ENCODE peak calls at places on chromosomes 3 and 15, in four cellular contexts. K, W, F and R are unnamed samples.

GRCh38 chr3:46994801-46995731 is 15.6 kb downstream of the NBEAL2 start:
- DNase-seq in K (no peak), W (peak), F (peak), R (no peak)

GRCh38 chr15:81326466-81327212 is 2.7 kb upstream of the STARD5 start:
- DNase-seq in K (no peak), W (no peak), F (no peak), R (no peak)

GRCh38 chr15:80984856-80985255 is 4.8 kb downstream of the MESD start:
- DNase-seq in K (no peak), W (no peak), F (no peak), R (no peak)

GRCh38 chr15:33608714-33609113 is 297.9 kb downstream of the RYR3 start:
- DNase-seq in K (no peak), W (no peak), F (no peak), R (no peak)

GRCh38 chr15:88220443-88221186 is 35.9 kb downstream of the NTRK3 start:
- DNase-seq in K (no peak), W (no peak), F (no peak), R (no peak)

GRCh38 chr15:95799286-95800187 is 531.0 kb upstream of the NR2F2 start:
- DNase-seq in K (no peak), W (no peak), F (no peak), R (no peak)

GRCh38 chr15:79166311-79166955 is 75.9 kb upstream of the RASGRF1 start:
- DNase-seq in K (no peak), W (no peak), F (no peak), R (no peak)

GRCh38 chr15:31352911-31353811 is 26.5 kb downstream of the KLF13 start:
- DNase-seq in K (no peak), W (peak), F (peak), R (no peak)

GRCh38 chr15:38217181-38217580 is 35.5 kb upstream of the SPRED1 start:
- DNase-seq in K (no peak), W (no peak), F (no peak), R (no peak)

GRCh38 chr3:118628704-118629341 is 405.8 kb downstream of the IGSF11 start:
- DNase-seq in K (no peak), W (peak), F (peak), R (peak)

GRCh38 chr3:65288781-65289180 is 601.0 kb upstream of the ADAMTS9 start:
- DNase-seq in K (no peak), W (no peak), F (no peak), R (no peak)

GRCh38 chr15:90291679-90292356 is 26.3 kb downstream of the NGRN start:
- DNase-seq in K (no peak), W (no peak), F (no peak), R (no peak)

GRCh38 chr15:100338971-100339444 is 2.8 kb downstream of the ADAMTS17 start:
- DNase-seq in K (no peak), W (no peak), F (peak), R (no peak)

GRCh38 chr3:120450261-120450913 is 405 bp downstream of the FSTL1 start:
- DNase-seq in K (no peak), W (peak), F (no peak), R (peak)

GRCh38 chr15:60695713-60696522 is 217.0 kb upstream of the ICE2 start:
- DNase-seq in K (peak), W (no peak), F (no peak), R (no peak)

GRCh38 chr3:174440350-174440716 is 418.8 kb upstream of the NAALADL2 start:
- DNase-seq in K (no peak), W (no peak), F (peak), R (no peak)

GRCh38 chr3:48528754-48529153 is 24.8 kb upstream of the SHISA5 start:
- DNase-seq in K (no peak), W (no peak), F (no peak), R (no peak)

GRCh38 chr3:124786491-124787241 is 56.4 kb downstream of the UMPS start:
- DNase-seq in K (no peak), W (no peak), F (no peak), R (no peak)

GRCh38 chr3:195013411-195013810 is 257.5 kb downstream of the XXYLT1 start:
- DNase-seq in K (no peak), W (no peak), F (no peak), R (no peak)

GRCh38 chr3:131804565-131805133 is 230.2 kb downstream of the CPNE4 start:
- DNase-seq in K (no peak), W (no peak), F (no peak), R (no peak)

GRCh38 chr3:9169951-9170850 is 79.2 kb downstream of the SRGAP3 start:
- DNase-seq in K (no peak), W (no peak), F (no peak), R (no peak)

GRCh38 chr3:195099976-195100755 is 170.8 kb downstream of the XXYLT1 start:
- DNase-seq in K (no peak), W (no peak), F (no peak), R (no peak)

GRCh38 chr3:109804697-109805096 is 467.4 kb upstream of the DPPA4 start:
- DNase-seq in K (no peak), W (no peak), F (no peak), R (no peak)

GRCh38 chr3:100400424-100400781 is 486 bp downstream of the TOMM70 start:
- DNase-seq in K (peak), W (no peak), F (peak), R (no peak)

GRCh38 chr3:172289583-172289982 is 158.7 kb downstream of the GHSR start:
- DNase-seq in K (no peak), W (no peak), F (no peak), R (no peak)

GRCh38 chr15:52318729-52319500 is 23.3 kb upstream of the MYO5C start:
- DNase-seq in K (no peak), W (no peak), F (peak), R (no peak)

GRCh38 chr3:99674086-99674789 is 35.8 kb downstream of the COL8A1 start:
- DNase-seq in K (no peak), W (no peak), F (no peak), R (no peak)

GRCh38 chr15:48315041-48315440 is 16.2 kb upstream of the DUT start:
- DNase-seq in K (no peak), W (no peak), F (no peak), R (no peak)

GRCh38 chr3:122890077-122890484 is 95.2 kb downstream of the SLC49A4 start:
- DNase-seq in K (no peak), W (no peak), F (peak), R (no peak)

GRCh38 chr3:119700269-119700919 is 2.4 kb upstream of the CFAP91 start:
- DNase-seq in K (no peak), W (no peak), F (no peak), R (no peak)

GRCh38 chr3:124606180-124606579 is 124.1 kb upstream of the UMPS start:
- DNase-seq in K (no peak), W (no peak), F (no peak), R (no peak)

GRCh38 chr3:150309557-150309956 is 98.5 kb upstream of the TSC22D2 start:
- DNase-seq in K (no peak), W (no peak), F (no peak), R (no peak)

GRCh38 chr3:60445416-60445815 is 805.8 kb downstream of the FHIT start:
- DNase-seq in K (no peak), W (no peak), F (no peak), R (no peak)

GRCh38 chr15:63049747-63050439 is 7.3 kb downstream of the TPM1 start:
- DNase-seq in K (no peak), W (no peak), F (no peak), R (no peak)